ENCODE peak calls at places on chromosomes 16 and 17, in five cellular contexts. P is AG04450, J is upper lobe of left lung, L is psoas muscle, Y is neuronal stem cell. K is an unnamed sample.

GRCh38 chr16:12904041-12904671 is 2.8 kb downstream of the SHISA9 start:
- DNase-seq in Y (no peak), L (no peak), P (no peak), J (peak; percentile 27), K (no peak)

GRCh38 chr16:11601911-11602310 is 15.2 kb upstream of the LITAF start:
- DNase-seq in L (no peak), P (no peak), Y (no peak), J (no peak), K (no peak)

GRCh38 chr17:67211742-67212141 is 33.3 kb downstream of the HELZ start:
- DNase-seq in J (no peak), P (no peak), Y (no peak), L (no peak), K (no peak)

GRCh38 chr16:74469946-74470478 is 48.7 kb upstream of the CLEC18B start:
- DNase-seq in J (no peak), L (no peak), Y (no peak), P (no peak), K (no peak)

GRCh38 chr17:4101127-4101798 is 41.6 kb downstream of the ZZEF1 start:
- DNase-seq in L (no peak), J (no peak), P (no peak), Y (no peak), K (peak; percentile 35)

GRCh38 chr17:64984181-64984580 is 64.9 kb upstream of the LRRC37A3 start:
- DNase-seq in Y (no peak), P (no peak), L (no peak), J (no peak), K (no peak)

GRCh38 chr17:42459983-42460300 is 1.3 kb downstream of the ATP6V0A1 start:
- DNase-seq in Y (no peak), J (no peak), P (no peak), L (no peak), K (no peak)

GRCh38 chr16:60763869-60764268 is 1272.4 kb downstream of the CDH8 start:
- DNase-seq in J (no peak), L (no peak), Y (no peak), P (no peak), K (no peak)

GRCh38 chr17:31573047-31573446 is 181.6 kb downstream of the RAB11FIP4 start:
- DNase-seq in L (no peak), J (no peak), P (no peak), Y (no peak), K (no peak)

GRCh38 chr16:76756423-76756822 is 434.6 kb upstream of the MON1B start:
- DNase-seq in L (no peak), Y (no peak), J (no peak), P (no peak), K (no peak)

GRCh38 chr17:3594056-3594810 is 15.0 kb downstream of the TRPV1 start:
- DNase-seq in Y (no peak), P (peak; percentile 48), J (no peak), L (no peak), K (no peak)

GRCh38 chr17:80991645-80992076 is at the start of gene CHMP6:
- DNase-seq in P (peak; percentile 23), J (peak; percentile 97), L (peak; percentile 90), Y (peak; percentile 57), K (peak; percentile 77)
- H3K27ac ChIP-seq in P (no peak within 1 kb of the TSS), J (peak within 1 kb of the TSS; percentile 90), L (peak within 1 kb of the TSS; percentile 85), Y (no peak within 1 kb of the TSS), K (peak within 1 kb of the TSS; percentile 30)

GRCh38 chr17:36027776-36028175 is 10.0 kb upstream of the CCL23 start:
- DNase-seq in P (no peak), J (no peak), L (no peak), Y (no peak), K (no peak)
- H3K27me3 ChIP-seq in P (peaks cover 3% of the 10 kb centered on the region), J (no peaks in the 10 kb centered on the region), L (no peaks in the 10 kb centered on the region), Y (no peaks in the 10 kb centered on the region), K (no peaks in the 10 kb centered on the region)

GRCh38 chr17:7261377-7262191 is 694 bp downstream of the CLDN7 start:
- DNase-seq in Y (no peak), J (peak; percentile 89), L (no peak), P (no peak), K (no peak)
- H3K27ac ChIP-seq in Y (no peak overlapping the region), J (peak overlapping the region; percentile 83), L (no peak overlapping the region), P (no peak overlapping the region), K (peak overlapping the region; percentile 19)

DNA sequence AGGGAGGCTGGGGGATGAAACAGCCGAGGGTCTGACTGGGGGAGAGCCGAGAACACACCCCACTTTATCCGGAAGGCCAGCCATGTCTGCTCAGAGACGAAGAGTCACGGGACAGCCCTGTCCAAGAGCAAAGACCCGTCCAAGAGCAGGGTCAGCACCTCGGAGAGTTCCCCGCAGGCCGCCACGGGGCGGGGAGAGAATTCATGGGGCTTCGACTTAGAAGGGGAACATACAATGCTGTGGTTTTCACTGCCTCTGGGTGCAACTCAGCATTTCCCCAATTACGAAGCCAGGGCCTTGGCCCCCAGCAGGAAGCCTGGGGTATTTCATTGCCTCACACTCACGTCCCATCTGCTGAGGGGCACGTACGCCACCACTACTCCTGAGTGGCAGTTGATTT is 59.3 kb downstream of the JPH3 start:
- DNase-seq in Y (peak; percentile 63), L (no peak), P (no peak), J (no peak), K (peak; percentile 37)
- H3K27me3 ChIP-seq in Y (no peaks in the 10 kb centered on the region), L (no peaks in the 10 kb centered on the region), P (peaks cover 41% of the 10 kb centered on the region), J (no peaks in the 10 kb centered on the region), K (no peaks in the 10 kb centered on the region)

DNA sequence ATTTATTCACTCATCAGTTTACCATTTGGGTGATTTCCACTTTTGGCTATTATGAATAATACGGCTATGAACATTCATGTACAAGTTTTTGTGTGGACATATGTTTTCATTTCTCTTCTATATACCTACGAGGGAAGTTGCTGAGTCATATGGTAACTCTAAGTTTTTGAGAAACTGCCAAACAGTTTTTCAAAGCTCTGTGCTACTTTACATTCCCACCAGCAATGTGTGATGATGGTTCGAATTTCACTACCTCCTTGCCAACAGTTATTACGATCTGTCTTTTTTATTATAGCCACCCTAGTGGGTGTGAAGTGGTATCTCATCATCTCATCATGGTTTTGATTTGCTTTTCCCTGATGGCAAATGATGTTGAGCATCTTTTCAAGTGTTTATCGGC is 63.7 kb upstream of the MRTFB start:
- DNase-seq in J (no peak), Y (no peak), L (no peak), P (no peak), K (no peak)
- H3K27ac ChIP-seq in J (no peak overlapping the region), Y (no peak overlapping the region), L (peak overlapping the region; percentile 47), P (no peak overlapping the region), K (no peak overlapping the region)

DNA sequence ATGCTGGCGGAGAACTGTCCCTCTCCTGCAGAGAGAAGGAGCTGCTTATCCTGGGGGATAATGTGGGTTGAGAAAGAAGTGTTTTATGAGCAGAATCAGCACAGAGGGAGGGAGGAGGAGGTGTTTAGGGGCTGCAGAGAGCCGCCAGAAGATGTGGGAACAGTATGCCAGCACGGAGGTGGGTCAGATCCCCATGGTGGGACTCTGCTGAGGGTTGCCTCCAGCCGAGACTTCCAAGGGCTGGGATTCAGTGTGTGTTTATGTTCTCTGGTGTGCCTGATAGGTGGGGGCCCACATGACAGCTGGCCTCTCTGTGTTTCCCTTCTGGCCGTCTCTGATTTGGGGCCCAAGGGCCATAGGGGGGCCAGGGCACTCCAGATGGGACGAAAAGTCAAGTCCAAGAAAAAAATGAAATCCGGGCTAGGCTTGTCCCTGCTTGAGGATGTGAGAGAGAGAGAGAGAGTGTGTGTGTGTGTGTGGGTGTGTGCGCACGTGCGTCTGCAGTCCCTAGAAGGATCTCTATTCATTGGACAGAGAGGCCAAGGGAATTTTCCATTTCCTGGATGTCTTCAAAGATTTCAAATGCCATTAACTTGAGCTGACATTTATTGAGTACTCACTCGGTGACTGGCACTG is 21.6 kb downstream of the PRKCB start:
- DNase-seq in L (no peak), J (no peak), P (no peak), Y (no peak), K (no peak)
- H3K27me3 ChIP-seq in L (no peaks in the 10 kb centered on the region), J (no peaks in the 10 kb centered on the region), P (no peaks in the 10 kb centered on the region), Y (no peaks in the 10 kb centered on the region), K (no peaks in the 10 kb centered on the region)

K was measured in adrenal gland.